ENCODE peak calls at places on chromosomes 11 and 22, in four cellular contexts. R is adrenal gland, I is endothelial cell of umbilical vein, Q is brain microvascular endothelial cell. E is an unnamed sample.

GRCh38 chr11:11113676-11114075 is 239.4 kb downstream of the CSNK2A3 start:
- DNase-seq in R (no peak), I (no peak), Q (no peak), E (no peak)

GRCh38 chr11:7251836-7252682 is at the start of gene SYT9:
- DNase-seq in R (peak; percentile 74), Q (peak; percentile 2), I (peak; percentile 42), E (no peak)

GRCh38 chr11:73230276-73230875 is 12.3 kb downstream of the P2RY2 start:
- DNase-seq in Q (no peak), I (no peak), R (no peak), E (no peak)

GRCh38 chr11:47216141-47216798 is 1.5 kb downstream of the DDB2 start:
- DNase-seq in R (peak; percentile 80), I (peak; percentile 91), Q (peak; percentile 81), E (peak; percentile 57)

GRCh38 chr11:129853508-129854228 is 38.0 kb downstream of the TMEM45B start:
- DNase-seq in I (no peak), Q (no peak), R (peak; percentile 25), E (no peak)

GRCh38 chr11:109426442-109426841 is 4.5 kb downstream of the C11orf87 start:
- DNase-seq in I (no peak), Q (no peak), R (no peak), E (no peak)

GRCh38 chr11:107819361-107820014 is 39.1 kb downstream of the SLC35F2 start:
- DNase-seq in Q (peak; percentile 40), I (peak; percentile 85), R (no peak), E (no peak)

GRCh38 chr11:40302669-40303068 is 1156.8 kb downstream of the LRRC4C start:
- DNase-seq in I (peak; percentile 71), R (no peak), Q (peak; percentile 69), E (no peak)

GRCh38 chr22:35014812-35015211 is 51.1 kb upstream of the ISX start:
- DNase-seq in I (no peak), Q (no peak), R (no peak), E (no peak)

GRCh38 chr11:46554205-46555162 is 39.3 kb downstream of the AMBRA1 start:
- DNase-seq in I (peak; percentile 84), Q (peak; percentile 55), R (peak; percentile 39), E (peak; percentile 57)

GRCh38 chr11:46256540-46257001 is 20.9 kb upstream of the CREB3L1 start:
- DNase-seq in R (no peak), Q (no peak), I (no peak), E (no peak)

GRCh38 chr11:73386026-73386425 is 9.8 kb downstream of the RELT start:
- DNase-seq in Q (no peak), I (no peak), R (no peak), E (no peak)

GRCh38 chr11:73439002-73439843 is 63.0 kb downstream of the RELT start:
- DNase-seq in I (no peak), R (no peak), Q (no peak), E (no peak)

GRCh38 chr11:86955111-86955673 is at the start of gene FZD4:
- DNase-seq in Q (peak; percentile 75), R (peak; percentile 93), I (peak; percentile 88), E (peak; percentile 33)

GRCh38 chr11:132604446-132604845 is 927.9 kb downstream of the OPCML start:
- DNase-seq in I (no peak), Q (peak; percentile 49), R (no peak), E (no peak)

GRCh38 chr11:66035653-66036333 is 9.5 kb upstream of the CATSPER1 start:
- DNase-seq in R (no peak), I (no peak), Q (no peak), E (no peak)

GRCh38 chr11:69814902-69815301 is 4.3 kb downstream of the FGF3 start:
- DNase-seq in Q (no peak), I (no peak), R (no peak), E (no peak)
- TF ChIP-seq CTCF in Q (no peak), I (no peak), R (no peak), E (no peak)

DNA sequence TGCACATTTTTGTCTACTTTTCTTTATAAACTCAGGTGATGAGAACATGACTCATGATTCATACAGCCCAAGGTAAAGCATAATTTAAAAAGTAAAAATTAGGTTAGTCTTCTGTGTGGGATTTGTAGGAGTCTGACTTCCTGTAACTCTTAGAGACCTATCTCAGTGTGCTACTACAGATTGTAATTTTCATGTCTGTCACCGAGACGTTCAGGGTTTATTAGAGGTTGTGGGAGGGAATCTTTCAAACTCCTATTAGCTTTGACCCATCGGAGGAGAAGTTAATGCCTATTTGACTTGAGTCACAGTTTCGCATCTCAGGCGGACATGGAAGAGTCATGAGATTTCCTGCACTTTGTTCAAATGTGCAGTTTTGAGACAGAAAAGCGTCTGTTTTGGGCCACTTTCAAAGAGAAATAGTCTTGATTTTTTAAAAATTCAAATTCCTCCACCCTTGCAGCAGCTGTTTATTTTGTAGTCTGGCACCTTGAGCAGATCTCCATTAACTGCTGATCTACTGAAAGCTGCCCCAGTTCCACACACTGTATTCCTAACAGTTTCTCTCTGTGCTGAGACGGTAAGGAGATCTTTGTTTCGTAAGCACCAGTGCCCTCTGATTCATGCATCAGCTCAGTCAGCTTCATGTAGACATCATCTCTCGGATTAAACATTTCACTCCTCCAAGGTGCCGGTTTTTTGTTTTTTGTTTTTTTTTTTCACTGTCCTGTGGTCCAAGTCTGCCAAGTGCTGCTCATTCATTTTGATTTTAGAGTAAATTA is 24.3 kb downstream of the ALKBH3 start:
- DNase-seq in I (peak; percentile 64), R (no peak), Q (peak; percentile 74), E (peak; percentile 25)
- H3K4me3 ChIP-seq in I (no peak overlapping the region), R (no peak overlapping the region), Q (no peak overlapping the region), E (no peak overlapping the region)

GRCh38 chr11:36126703-36127102 is 162.5 kb downstream of the COMMD9 start:
- DNase-seq in Q (no peak), R (no peak), I (peak; percentile 46), E (no peak)
- TF ChIP-seq CTCF in Q (no peak), R (no peak), I (no peak), E (no peak)

GRCh38 chr11:57511741-57512430 is 3.6 kb downstream of the SLC43A1 start:
- DNase-seq in I (no peak), R (no peak), Q (no peak), E (no peak)

GRCh38 chr11:57512646-57513445 is 2.7 kb downstream of the SLC43A1 start:
- DNase-seq in R (no peak), Q (no peak), I (no peak), E (no peak)

GRCh38 chr11:57513911-57514537 is 1.5 kb downstream of the SLC43A1 start:
- DNase-seq in Q (no peak), R (peak; percentile 53), I (no peak), E (no peak)

GRCh38 chr11:57514538-57515331 is 767 bp downstream of the SLC43A1 start:
- DNase-seq in R (peak; percentile 54), Q (peak; percentile 16), I (peak; percentile 36), E (no peak)

GRCh38 chr11:57513446-57513795 is 2.1 kb downstream of the SLC43A1 start:
- DNase-seq in Q (no peak), R (no peak), I (no peak), E (no peak)
- H3K4me3 ChIP-seq in Q (no peak overlapping the region), R (no peak overlapping the region), I (no peak overlapping the region), E (no peak overlapping the region)

DNA sequence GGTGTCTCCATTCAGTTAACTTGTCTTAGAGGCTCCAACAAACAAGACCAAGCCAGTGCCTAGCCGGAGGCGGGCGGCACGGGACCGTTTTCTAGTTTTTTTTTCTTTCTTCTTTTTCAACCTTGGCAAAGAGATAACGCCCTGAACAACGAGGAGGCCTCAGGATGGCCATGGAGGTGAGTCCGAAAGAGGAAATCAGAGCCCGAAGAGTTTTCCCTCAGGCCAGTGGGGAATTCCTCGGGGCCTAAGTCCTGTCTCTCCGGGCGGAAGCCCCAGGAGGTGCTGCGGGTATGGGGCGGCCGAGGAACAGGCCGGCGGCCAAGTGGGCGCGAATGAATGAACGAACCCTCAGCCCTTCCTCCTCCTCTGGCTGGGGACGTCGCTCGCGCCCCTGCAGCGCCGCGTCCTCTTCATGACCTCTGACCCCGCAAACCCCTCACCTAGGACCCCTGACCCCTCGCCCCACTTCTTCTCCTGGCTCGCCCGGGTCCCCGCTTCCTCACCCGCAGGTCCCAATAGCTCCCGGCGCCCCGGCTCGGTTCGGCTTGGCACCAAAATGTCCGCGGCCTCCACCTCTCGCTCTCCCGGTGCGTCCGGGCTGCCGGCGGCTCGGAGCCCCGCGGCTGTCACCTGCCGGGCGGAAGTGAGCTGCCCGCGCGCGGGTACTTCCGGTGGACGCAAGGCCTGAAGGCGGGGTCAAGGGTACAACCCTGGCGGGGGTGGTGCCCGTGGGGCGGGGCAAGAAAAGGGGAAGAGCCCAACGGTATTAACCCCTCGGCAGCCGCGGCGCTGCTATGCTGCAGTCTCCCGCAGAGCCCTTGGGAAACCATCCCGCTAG is at the start of gene AP1B1:
- DNase-seq in I (peak; percentile 86), Q (peak; percentile 76), R (peak; percentile 95), E (peak; percentile 29)
- TF ChIP-seq CTCF in I (no peak), Q (no peak), R (no peak), E (no peak)

DNA sequence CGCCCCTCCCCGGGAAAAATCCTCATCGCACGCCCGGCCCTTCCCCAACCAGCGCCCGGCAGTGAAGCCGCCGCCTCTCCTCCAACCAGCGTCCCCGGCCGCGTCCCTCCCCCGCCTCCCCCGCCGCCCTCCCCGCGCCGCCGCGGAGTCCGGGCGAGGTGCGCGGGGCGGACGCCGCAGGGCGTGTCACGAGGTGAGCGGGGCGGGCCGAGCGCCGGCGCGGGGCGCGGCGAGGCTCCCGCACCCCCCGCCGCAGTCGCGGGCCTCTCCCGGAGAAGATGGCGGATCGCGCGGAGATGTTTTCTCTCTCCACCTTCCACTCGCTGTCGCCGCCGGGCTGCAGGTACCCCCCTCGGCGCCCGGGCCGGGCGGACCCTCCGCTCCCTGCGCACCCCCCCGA is at the start of gene MAPK8IP2:
- DNase-seq in Q (no peak), R (peak; percentile 41), I (no peak), E (no peak)
- H3K4me3 ChIP-seq in Q (peak within 1 kb of the TSS; percentile 12), R (peak within 1 kb of the TSS; percentile 68), I (no peak within 1 kb of the TSS), E (no peak within 1 kb of the TSS)

DNA sequence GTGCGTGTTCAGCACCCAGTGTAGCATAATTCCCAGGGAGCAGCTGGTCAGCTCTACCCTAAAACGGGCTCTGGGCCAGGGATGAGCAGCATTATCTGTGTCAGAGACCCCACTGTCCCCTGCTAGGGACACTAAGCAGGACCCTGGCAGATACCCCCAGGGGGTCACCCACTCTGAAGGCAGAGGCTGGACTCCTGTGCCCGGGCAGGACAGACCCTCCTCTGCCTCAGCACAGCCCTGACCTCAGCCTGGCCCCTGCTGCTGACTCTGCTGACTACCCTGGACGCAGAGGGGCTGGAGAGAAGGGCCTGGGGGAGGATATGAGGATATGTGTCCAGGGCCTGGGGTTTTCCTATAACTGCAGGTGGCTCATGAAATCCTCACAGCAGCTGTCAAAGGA is 76.5 kb upstream of the WNT11 start:
- DNase-seq in R (no peak), I (no peak), Q (no peak), E (no peak)
- TF ChIP-seq CTCF in R (no peak), I (no peak), Q (no peak), E (no peak)

GRCh38 chr11:33016654-33017053 is 976 bp downstream of the DEPDC7 start:
- DNase-seq in Q (no peak), I (no peak), R (no peak), E (no peak)
- H3K4me3 ChIP-seq in Q (peak overlapping the region; percentile 66), I (no peak overlapping the region), R (peak overlapping the region; percentile 76), E (peak overlapping the region; percentile 66)